ENCODE peak calls at places on chromosomes 3 and 15, in five cellular contexts. S, C, Q, Y and G are unnamed samples.

GRCh38 chr3:44019736-44020135 is 221.9 kb upstream of the TOPAZ1 start:
- DNase-seq in Q (no peak), C (no peak), S (no peak), Y (no peak), G (peak)

GRCh38 chr3:8712045-8712870 is 21.3 kb upstream of the CAV3 start:
- DNase-seq in C (no peak), Q (no peak), S (peak), Y (no peak), G (peak)

GRCh38 chr3:62378329-62378789 is 5.0 kb upstream of the FEZF2 start:
- DNase-seq in Y (no peak), Q (peak), C (no peak), S (no peak), G (no peak)

GRCh38 chr3:45084820-45085816 is 59.0 kb downstream of the CLEC3B start:
- DNase-seq in Y (no peak), C (no peak), S (peak), Q (no peak), G (peak)

GRCh38 chr15:40930430-40931299 is 1.5 kb downstream of the DLL4 start:
- DNase-seq in Y (peak), Q (peak), S (peak), C (peak), G (peak)

GRCh38 chr3:9780451-9780797 is 10.7 kb upstream of the CAMK1 start:
- DNase-seq in Q (no peak), Y (no peak), S (no peak), C (no peak), G (no peak)

GRCh38 chr3:15983693-15984092 is 185.9 kb upstream of the ANKRD28 start:
- DNase-seq in Y (no peak), C (no peak), Q (no peak), S (no peak), G (no peak)

GRCh38 chr15:50135123-50135541 is 16.1 kb upstream of the ATP8B4 start:
- DNase-seq in Y (no peak), S (no peak), C (no peak), Q (no peak), G (no peak)

GRCh38 chr15:37019479-37020433 is 80.6 kb downstream of the MEIS2 start:
- DNase-seq in C (no peak), Q (peak), Y (no peak), S (no peak), G (peak)

GRCh38 chr15:90126457-90127435 is 24.5 kb upstream of the IDH2 start:
- DNase-seq in Y (no peak), C (no peak), S (no peak), Q (no peak), G (no peak)

GRCh38 chr15:28989239-28989830 is 103.6 kb downstream of the APBA2 start:
- DNase-seq in Y (no peak), Q (peak), C (no peak), S (no peak), G (no peak)

GRCh38 chr3:38227989-38228388 is 37.6 kb upstream of the SLC22A13 start:
- DNase-seq in C (no peak), S (peak), Q (no peak), Y (no peak), G (peak)

GRCh38 chr3:182508896-182509295 is 284.4 kb upstream of the ATP11B start:
- DNase-seq in Y (no peak), C (no peak), Q (no peak), S (no peak), G (no peak)

GRCh38 chr3:142106536-142106935 is 42.8 kb downstream of the TFDP2 start:
- DNase-seq in Y (no peak), S (no peak), C (no peak), Q (no peak), G (no peak)